ENCODE peak calls at places on chromosomes 3 and 15, in four cellular contexts. R, S, U and N are unnamed samples.

GRCh38 chr3:138186803-138187295 is 252 bp upstream of the ARMC8 start:
- DNase-seq in R (peak), S (peak), U (peak), N (peak)

GRCh38 chr15:36529296-36530011 is 50.0 kb upstream of the CDIN1 start:
- DNase-seq in R (no peak), S (no peak), U (no peak), N (no peak)

GRCh38 chr3:23112491-23112890 is 90.6 kb upstream of the UBE2E2 start:
- DNase-seq in R (no peak), S (no peak), U (no peak), N (no peak)

GRCh38 chr15:61070111-61070901 is 158.8 kb downstream of the RORA start:
- DNase-seq in R (no peak), S (no peak), U (no peak), N (no peak)

GRCh38 chr3:126269360-126269759 is 87.8 kb downstream of the KLF15 start:
- DNase-seq in R (no peak), S (peak), U (no peak), N (no peak)

GRCh38 chr15:55552926-55553325 is 35.2 kb downstream of the PYGO1 start:
- DNase-seq in R (peak), S (no peak), U (no peak), N (no peak)

GRCh38 chr15:91118796-91119590 is 18.9 kb downstream of the SV2B start:
- DNase-seq in R (no peak), S (no peak), U (no peak), N (no peak)

GRCh38 chr3:17258823-17259436 is 374.2 kb downstream of the PLCL2 start:
- DNase-seq in R (no peak), S (peak), U (no peak), N (peak)

GRCh38 chr3:45110185-45110833 is 35.9 kb downstream of the CDCP1 start:
- DNase-seq in R (no peak), S (no peak), U (no peak), N (no peak)

GRCh38 chr15:92653836-92654524 is 1.6 kb downstream of the FAM174B start:
- DNase-seq in R (no peak), S (peak), U (no peak), N (no peak)

GRCh38 chr15:89681146-89681545 is 2.0 kb upstream of the PLIN1 start:
- DNase-seq in R (no peak), S (no peak), U (no peak), N (no peak)

GRCh38 chr3:188776447-188776846 is 395.3 kb upstream of the TPRG1 start:
- DNase-seq in R (no peak), S (no peak), U (no peak), N (no peak)

GRCh38 chr15:64905119-64905831 is 6.4 kb upstream of the ANKDD1A start:
- DNase-seq in R (peak), S (peak), U (peak), N (no peak)

GRCh38 chr15:100730129-100730528 is 127.7 kb downstream of the ASB7 start:
- DNase-seq in R (no peak), S (no peak), U (no peak), N (no peak)

GRCh38 chr3:172061724-172062184 is 22.4 kb downstream of the FNDC3B start:
- DNase-seq in R (no peak), S (peak), U (no peak), N (no peak)

GRCh38 chr3:101484805-101485620 is 28.0 kb downstream of the SENP7 start:
- DNase-seq in R (no peak), S (peak), U (no peak), N (peak)

GRCh38 chr15:57607570-57608000 is 15.9 kb downstream of the MYZAP start:
- DNase-seq in R (peak), S (peak), U (no peak), N (peak)

GRCh38 chr3:111859061-111859973 is at the start of gene PHLDB2:
- DNase-seq in R (peak), S (peak), U (peak), N (peak)

GRCh38 chr3:111858641-111859040 is 424 bp upstream of the PHLDB2 start:
- DNase-seq in R (no peak), S (no peak), U (no peak), N (no peak)

GRCh38 chr3:111861396-111861795 is 2.3 kb downstream of the PHLDB2 start:
- DNase-seq in R (no peak), S (no peak), U (no peak), N (no peak)

GRCh38 chr3:111862415-111862814 is 3.4 kb downstream of the PHLDB2 start:
- DNase-seq in R (no peak), S (no peak), U (no peak), N (no peak)

DNA sequence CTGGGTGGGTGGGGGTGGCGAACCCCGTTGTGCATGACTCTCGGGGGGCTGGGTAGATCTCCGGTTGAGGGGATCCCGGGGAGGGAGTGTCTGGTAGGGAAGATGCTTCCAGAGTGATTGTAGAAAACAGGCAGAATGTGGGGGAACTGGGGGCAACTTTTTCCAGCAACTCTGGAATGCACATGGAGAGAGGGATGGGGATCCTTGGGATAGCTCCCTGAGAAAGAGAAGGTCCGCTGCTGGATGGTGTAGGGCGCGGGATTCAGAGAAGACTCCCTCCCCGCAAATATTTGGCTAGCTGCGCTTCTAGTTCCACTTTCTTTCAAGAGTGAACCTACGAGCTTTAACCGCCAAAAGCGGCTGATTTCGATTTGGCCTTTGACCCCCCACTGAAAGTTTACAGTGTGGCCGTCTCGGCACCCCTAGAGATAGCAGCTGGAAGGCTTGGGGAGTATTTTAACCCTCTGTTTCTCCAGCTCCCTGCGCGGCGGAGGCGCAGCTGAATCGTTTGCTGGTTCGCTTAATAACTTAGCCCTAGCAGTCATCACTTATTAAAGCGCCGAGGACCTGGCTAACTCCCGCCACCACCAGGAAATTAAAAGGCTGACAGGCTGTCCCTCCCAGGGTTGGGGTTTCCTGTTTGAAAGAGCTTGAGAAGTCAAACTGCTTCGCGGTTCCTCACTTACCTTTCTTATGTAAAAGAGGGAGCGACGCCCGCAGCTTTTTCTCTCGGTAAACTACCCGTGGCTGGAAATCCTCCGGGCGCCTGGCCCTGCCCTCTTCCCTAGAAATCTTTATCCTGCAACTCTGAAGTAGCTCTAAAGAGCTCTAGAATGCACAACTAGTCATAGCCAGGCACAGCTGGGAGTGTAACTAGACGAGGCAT is 1.2 kb downstream of the PHLDB2 start:
- DNase-seq in R (peak), S (peak), U (peak), N (peak)
- TF ChIP-seq POLR2A in R (no peak), S (no peak), U (peak), N (peak)

DNA sequence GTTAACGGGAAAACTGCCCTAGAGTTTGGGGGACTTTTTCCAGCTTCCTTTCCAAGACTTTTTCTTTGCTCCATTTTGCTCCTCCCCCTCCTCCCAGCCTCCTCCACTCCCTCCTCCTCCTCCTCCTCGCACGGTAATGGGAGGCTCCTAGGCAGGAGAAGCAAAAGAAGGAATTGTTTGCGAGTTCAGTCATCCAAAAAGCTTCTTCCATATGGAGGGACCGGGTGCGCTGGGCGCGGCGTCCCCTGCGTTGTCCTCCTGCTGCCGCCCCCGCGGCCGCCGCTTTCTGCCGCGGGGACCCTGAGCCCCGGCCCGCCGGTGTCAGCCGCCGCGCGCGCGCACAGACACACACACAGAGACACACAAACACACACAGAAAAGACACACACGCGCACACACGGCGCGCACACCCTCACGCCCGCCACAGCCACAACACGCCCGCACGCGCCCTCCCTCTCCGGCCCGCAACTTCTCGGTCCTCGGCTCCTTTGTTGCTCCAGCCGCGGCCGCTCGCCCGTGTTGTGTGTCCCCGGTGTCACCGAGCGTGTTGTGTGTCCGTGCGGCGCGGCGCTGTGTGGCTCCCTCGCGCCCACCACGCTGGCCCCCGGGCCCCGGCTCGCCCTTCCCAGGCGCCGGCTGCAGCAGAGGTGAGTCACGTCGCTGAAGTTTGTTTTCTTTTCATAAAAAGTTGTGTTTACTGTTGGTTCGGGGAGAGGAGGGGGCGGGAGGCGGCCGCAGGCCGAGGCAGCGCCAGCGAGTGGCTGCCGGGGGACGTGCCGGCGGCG is at the start of gene BOC:
- DNase-seq in R (peak), S (peak), U (peak), N (peak)
- TF ChIP-seq POLR2A in R (no peak), S (no peak), U (peak), N (peak)

GRCh38 chr15:51878446-51879386 is 49.3 kb downstream of the TMOD3 start:
- DNase-seq in R (no peak), S (peak), U (no peak), N (no peak)
- TF ChIP-seq POLR2A in R (no peak), S (no peak), U (no peak), N (no peak)

DNA sequence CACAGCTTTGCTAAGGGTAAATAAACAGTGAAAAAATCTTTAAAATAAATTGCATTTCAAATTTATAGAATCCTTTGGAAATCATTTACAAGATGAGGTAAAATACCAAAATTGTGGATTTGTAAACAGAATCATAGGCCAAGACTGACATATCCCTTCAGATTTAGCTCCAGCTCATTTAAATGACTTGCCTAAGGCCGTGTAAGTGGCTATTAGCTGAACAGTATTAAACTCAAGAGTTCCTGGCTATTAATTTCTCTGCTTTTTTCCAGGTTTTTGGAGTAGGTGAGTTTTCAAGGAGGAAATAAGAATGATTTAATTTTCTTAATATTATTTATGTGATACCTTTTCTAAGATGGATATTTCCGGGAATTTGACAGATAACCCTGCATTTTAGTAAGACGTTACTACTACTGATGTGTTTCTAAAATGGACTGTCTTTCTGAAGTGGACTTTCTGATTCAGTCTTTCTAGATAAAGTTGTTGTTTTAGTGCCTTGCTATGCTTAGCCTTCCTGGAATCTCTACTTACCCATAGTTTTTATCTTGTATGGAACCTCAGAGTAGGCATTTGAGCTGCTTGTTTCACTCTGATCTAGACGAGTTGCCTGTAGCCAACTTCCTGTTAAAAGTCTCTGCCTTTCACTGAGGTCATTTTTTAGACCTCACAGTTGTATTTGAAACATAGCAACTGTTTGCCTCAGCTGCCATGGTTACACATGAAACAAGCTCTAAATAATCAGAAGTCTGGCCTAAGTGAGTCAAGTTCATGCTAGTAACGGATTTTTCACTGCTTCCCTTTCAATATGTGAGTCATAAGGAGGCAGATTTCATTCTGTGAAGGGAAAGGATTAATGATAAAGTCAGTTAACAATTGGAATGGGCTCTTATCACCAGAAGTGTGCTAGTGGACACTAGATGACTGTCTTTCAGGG is 127.0 kb downstream of the KLHL25 start:
- DNase-seq in R (peak), S (peak), U (peak), N (peak)
- TF ChIP-seq POLR2A in R (no peak), S (no peak), U (no peak), N (no peak)

GRCh38 chr3:15287565-15288330 is 44.6 kb downstream of the SH3BP5 start:
- DNase-seq in R (peak), S (no peak), U (peak), N (no peak)
- TF ChIP-seq POLR2A in R (no peak), S (no peak), U (no peak), N (no peak)

GRCh38 chr15:74906450-74907276 is at the start of gene FAM219B:
- DNase-seq in R (peak), S (peak), U (peak), N (peak)
- TF ChIP-seq POLR2A in R (peak), S (peak), U (peak), N (peak)